ENCODE peak calls at places on chromosomes 5 and 9, in four cellular contexts. S is GM23248, W is hepatocyte, X is OCI-LY7. Q is an unnamed sample. For H3K4me1 and H3K9me2, the result is how much of the 10 kb centered on the place peaks cover.

GRCh38 chr5:124583469-124584350 is 162.7 kb downstream of the ZNF608 start:
- DNase-seq in W (peak), X (peak), S (peak), Q (no peak)

GRCh38 chr5:81850932-81851331 is 100.0 kb upstream of the SSBP2 start:
- DNase-seq in W (no peak), S (peak), X (no peak), Q (no peak)

GRCh38 chr5:115369430-115370144 is 73.1 kb upstream of the CCDC112 start:
- DNase-seq in W (no peak), S (no peak), X (no peak), Q (peak)

GRCh38 chr5:140420226-140420570 is 18.6 kb downstream of the ANKHD1 start:
- DNase-seq in W (no peak), X (no peak), S (no peak), Q (no peak)

GRCh38 chr9:23278566-23278965 is 547.5 kb downstream of the ELAVL2 start:
- DNase-seq in S (no peak), W (no peak), X (no peak), Q (no peak)

GRCh38 chr9:121318631-121319393 is 50.9 kb downstream of the GSN start:
- DNase-seq in W (no peak), X (no peak), S (no peak), Q (peak)

GRCh38 chr5:178323541-178323865 is 90.9 kb upstream of the PHYKPL start:
- DNase-seq in W (no peak), S (no peak), X (no peak), Q (no peak)

GRCh38 chr5:175789670-175790069 is 81.7 kb upstream of the CPLX2 start:
- DNase-seq in S (no peak), X (no peak), W (no peak), Q (no peak)

GRCh38 chr5:132369471-132370240 is at the start of gene SLC22A5:
- DNase-seq in W (peak), X (peak), S (peak), Q (peak)

GRCh38 chr9:34332370-34332964 is 3.1 kb downstream of the NUDT2 start:
- DNase-seq in S (peak), W (peak), X (peak), Q (peak)

GRCh38 chr5:176676361-176676824 is 29.1 kb downstream of the TSPAN17 start:
- DNase-seq in W (no peak), S (peak), X (peak), Q (no peak)

GRCh38 chr9:116365056-116365471 is 211.5 kb downstream of the PAPPA start:
- DNase-seq in W (peak), X (no peak), S (peak), Q (peak)

GRCh38 chr5:45037927-45038326 is 229.2 kb downstream of the MRPS30 start:
- DNase-seq in S (no peak), X (no peak), W (no peak), Q (no peak)

DNA sequence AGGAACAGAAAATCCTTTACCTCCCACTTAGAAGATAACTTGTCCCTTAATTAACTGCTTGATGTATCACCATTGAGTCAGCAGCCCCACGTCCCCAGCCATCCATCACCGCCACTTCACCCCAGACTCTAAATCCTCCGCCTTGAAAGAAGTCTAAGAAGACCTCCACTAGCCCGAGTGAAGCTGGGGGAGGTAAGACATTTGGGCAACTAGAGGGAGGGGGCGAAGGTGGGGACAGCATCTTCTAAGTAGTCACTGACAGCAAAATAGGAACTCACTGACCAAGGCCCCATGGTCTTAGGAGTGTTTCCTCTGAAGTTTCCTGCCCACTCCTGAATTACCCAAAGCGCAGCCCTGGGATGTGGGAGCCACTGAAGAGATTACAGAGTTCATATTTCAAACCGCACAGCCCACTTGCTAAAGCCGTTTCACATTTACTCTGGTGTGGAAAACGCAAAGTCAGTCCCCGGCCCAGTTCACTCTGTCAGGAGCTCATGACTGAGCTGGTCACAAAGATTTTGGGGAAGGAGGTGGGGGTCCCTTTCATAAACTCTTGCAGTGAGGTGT is 107.4 kb downstream of the LHFPL2 start:
- DNase-seq in W (no peak), S (no peak), X (no peak), Q (no peak)
- H3K4me1 ChIP-seq in W (under half), S (under half), X (under half), Q (under half)

DNA sequence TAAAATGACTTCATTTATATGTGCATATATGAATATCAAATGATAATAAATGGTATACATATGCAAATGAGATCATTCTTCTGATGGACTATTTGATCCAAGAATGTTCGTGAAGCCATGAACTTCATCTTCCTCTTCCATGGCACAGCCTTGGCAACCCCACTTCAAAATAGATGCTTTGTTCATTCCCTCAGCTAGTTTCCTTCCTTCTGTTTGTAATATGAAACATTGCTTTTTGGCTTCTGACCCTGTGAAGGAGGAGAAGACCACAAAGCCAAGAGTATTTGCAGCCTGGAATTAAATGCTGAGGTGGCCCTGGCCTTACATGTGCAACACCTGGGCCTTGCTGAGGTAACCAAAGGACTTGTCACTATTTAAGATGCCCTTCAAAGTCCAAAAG is 106.8 kb upstream of the LIFR start:
- DNase-seq in W (no peak), S (no peak), X (no peak), Q (no peak)
- H3K9me2 ChIP-seq in W (under half), S (under half), X (under half), Q (under half)

GRCh38 chr5:89313804-89314588 is 431.0 kb upstream of the MEF2C start:
- DNase-seq in W (peak), S (peak), X (peak), Q (no peak)
- H3K4me2 ChIP-seq in W (no peak), S (peak), X (no peak), Q (no peak)

DNA sequence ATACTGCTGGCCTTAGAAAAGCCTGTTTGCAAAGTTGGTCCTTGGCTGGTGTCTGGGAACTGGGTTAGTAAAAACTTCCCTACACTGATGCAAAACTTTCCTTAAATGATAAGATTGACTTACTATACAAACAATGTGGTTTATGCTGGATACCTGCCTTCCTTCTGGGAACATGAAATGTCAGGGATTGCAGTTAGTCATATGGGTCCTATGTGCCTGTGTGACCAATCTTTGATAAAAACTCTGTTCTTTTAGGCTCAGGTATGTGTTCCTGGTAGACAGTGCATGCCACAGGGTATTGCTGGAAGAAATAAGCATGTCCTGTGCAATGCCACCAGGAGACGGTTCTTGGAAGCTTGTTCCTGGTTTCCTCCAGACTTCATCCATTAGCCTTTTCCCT is 173.3 kb downstream of the RMI1 start:
- DNase-seq in W (no peak), S (peak), X (no peak), Q (no peak)
- H3K4me1 ChIP-seq in W (under half), S (under half), X (under half), Q (under half)

DNA sequence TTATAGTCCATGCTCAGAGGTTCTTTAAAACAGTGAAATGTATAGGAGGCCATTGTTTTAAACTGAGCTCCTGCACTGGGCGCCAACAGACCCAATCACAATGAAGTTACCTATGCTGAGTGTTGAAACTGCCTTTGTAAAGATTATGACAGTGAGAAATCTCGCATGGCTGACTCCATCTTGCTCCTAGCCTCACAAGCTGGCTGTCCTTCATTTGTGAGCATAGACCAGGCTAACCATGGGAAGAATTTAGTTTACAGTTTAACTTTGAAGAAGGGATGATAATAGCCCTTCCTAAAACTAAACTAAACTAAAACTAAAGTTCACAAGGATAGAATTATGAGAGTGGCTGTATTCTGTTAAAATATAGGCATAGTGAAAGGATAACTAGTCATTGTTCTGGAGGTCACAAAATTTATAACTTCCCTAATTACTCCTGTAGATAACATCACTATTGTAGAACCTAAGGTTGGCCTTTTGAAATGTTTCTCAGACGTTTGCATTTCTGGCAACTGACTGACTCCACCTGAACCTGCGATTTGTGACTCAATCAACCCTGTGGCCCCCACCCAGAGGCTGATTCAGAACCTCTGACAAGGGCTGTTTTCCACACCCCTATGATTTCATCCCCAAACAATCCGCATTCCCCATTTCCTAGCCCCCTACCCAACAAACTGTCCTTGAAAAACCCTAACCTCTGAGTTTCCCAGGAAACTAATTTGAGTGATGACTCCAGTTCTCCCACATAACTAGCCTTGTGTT is 59.1 kb downstream of the HMHB1 start:
- DNase-seq in W (no peak), X (no peak), S (peak), Q (peak)
- H3K9me2 ChIP-seq in W (under half), X (under half), S (under half), Q (under half)

GRCh38 chr9:118271936-118272335 is 567.7 kb downstream of the TLR4 start:
- DNase-seq in X (no peak), S (no peak), W (no peak), Q (no peak)
- H3K4me2 ChIP-seq in X (no peak), S (no peak), W (no peak), Q (no peak)

DNA sequence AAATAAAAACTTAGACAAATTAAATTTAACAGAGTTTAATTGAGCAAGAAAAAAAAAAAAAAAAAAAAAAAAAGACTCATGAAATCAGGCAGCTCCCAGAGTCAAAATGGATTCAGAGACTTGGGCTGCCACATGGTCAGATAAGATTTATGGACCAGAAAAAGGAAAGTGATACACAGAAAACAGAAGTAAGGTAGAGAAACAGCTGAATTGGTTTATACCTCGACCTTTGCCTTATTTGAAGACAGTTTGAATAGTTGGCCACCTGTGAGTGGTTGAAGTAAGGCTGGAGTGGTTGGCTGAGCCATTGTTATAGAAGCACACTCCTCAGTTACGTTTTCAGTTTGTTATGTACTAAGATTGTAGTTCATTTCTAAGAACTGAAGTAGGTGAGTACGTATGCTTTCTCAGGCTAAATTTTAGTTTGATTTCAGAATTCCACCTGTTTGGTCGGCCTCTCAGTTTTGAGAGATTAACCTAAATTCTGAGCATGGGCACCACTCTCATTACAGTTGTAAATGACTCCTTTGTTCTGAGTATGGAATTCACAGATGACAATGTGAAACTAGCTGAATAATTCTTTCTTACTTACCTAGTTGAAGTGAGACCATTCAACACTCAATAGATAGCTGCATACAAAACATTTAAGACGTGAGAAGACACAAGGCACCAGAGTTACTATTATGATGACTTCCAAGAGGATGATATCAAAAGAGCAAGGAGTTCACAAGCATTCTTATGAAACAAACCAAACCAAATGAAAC is 149.0 kb downstream of the AOPEP start:
- DNase-seq in S (no peak), X (peak), W (no peak), Q (no peak)
- H3K4me1 ChIP-seq in S (half or more), X (under half), W (under half), Q (under half)

GRCh38 chr5:68467208-68467607 is 251.7 kb downstream of the PIK3R1 start:
- DNase-seq in W (no peak), X (no peak), S (no peak), Q (no peak)
- H3K9me2 ChIP-seq in W (under half), X (under half), S (under half), Q (under half)

GRCh38 chr5:67770431-67771025 is 445.0 kb upstream of the PIK3R1 start:
- DNase-seq in X (no peak), S (peak), W (peak), Q (no peak)
- H3K4me2 ChIP-seq in X (no peak), S (no peak), W (peak), Q (peak)

Q was measured in GM23338.